ENCODE peak calls at places on chromosomes 6 and 20, in six cellular contexts. One of them, this sample, is unnamed.

GRCh38 chr6:166572370-166573261 is 13.9 kb downstream of the RAMACL start:
- DNase-seq in brain microvascular endothelial cell: peak
- DNase-seq in sciatic nerve: no peak
- DNase-seq in anterior cingulate cortex: no peak
- DNase-seq in T-helper 2 cell: no peak
- DNase-seq in effector CD4-positive, alpha-beta T cell: no peak
- DNase-seq in this sample: peak

GRCh38 chr6:169724554-169725269 is 412 bp upstream of the PHF10 start:
- DNase-seq in brain microvascular endothelial cell: no peak
- DNase-seq in sciatic nerve: peak
- DNase-seq in anterior cingulate cortex: peak
- DNase-seq in T-helper 2 cell: peak
- DNase-seq in effector CD4-positive, alpha-beta T cell: peak
- DNase-seq in this sample: peak

GRCh38 chr20:59805266-59805665 is 128.2 kb downstream of the SYCP2 start:
- DNase-seq in brain microvascular endothelial cell: no peak
- DNase-seq in sciatic nerve: no peak
- DNase-seq in anterior cingulate cortex: no peak
- DNase-seq in T-helper 2 cell: no peak
- DNase-seq in effector CD4-positive, alpha-beta T cell: no peak
- DNase-seq in this sample: no peak

GRCh38 chr6:157143171-157143884 is 180.0 kb downstream of the TMEM242 start:
- DNase-seq in brain microvascular endothelial cell: peak
- DNase-seq in sciatic nerve: no peak
- DNase-seq in anterior cingulate cortex: no peak
- DNase-seq in T-helper 2 cell: peak
- DNase-seq in effector CD4-positive, alpha-beta T cell: no peak
- DNase-seq in this sample: peak

GRCh38 chr20:35866446-35867202 is 87.7 kb downstream of the SCAND1 start:
- DNase-seq in brain microvascular endothelial cell: peak
- DNase-seq in sciatic nerve: no peak
- DNase-seq in anterior cingulate cortex: no peak
- DNase-seq in T-helper 2 cell: no peak
- DNase-seq in effector CD4-positive, alpha-beta T cell: no peak
- DNase-seq in this sample: no peak

GRCh38 chr20:20207291-20207690 is 155.0 kb downstream of the CFAP61 start:
- DNase-seq in brain microvascular endothelial cell: no peak
- DNase-seq in sciatic nerve: no peak
- DNase-seq in anterior cingulate cortex: no peak
- DNase-seq in T-helper 2 cell: no peak
- DNase-seq in effector CD4-positive, alpha-beta T cell: no peak
- DNase-seq in this sample: no peak

GRCh38 chr6:31175961-31176360 is 5.5 kb upstream of the POU5F1 start:
- DNase-seq in brain microvascular endothelial cell: peak
- DNase-seq in sciatic nerve: no peak
- DNase-seq in anterior cingulate cortex: peak
- DNase-seq in T-helper 2 cell: no peak
- DNase-seq in effector CD4-positive, alpha-beta T cell: no peak
- DNase-seq in this sample: peak

GRCh38 chr20:1820137-1821074 is 74.8 kb upstream of the SIRPA start:
- DNase-seq in brain microvascular endothelial cell: peak
- DNase-seq in sciatic nerve: no peak
- DNase-seq in anterior cingulate cortex: no peak
- DNase-seq in T-helper 2 cell: no peak
- DNase-seq in effector CD4-positive, alpha-beta T cell: no peak
- DNase-seq in this sample: peak

GRCh38 chr6:35042041-35042440 is 99.1 kb downstream of the TCP11 start:
- DNase-seq in brain microvascular endothelial cell: no peak
- DNase-seq in sciatic nerve: no peak
- DNase-seq in anterior cingulate cortex: no peak
- DNase-seq in T-helper 2 cell: no peak
- DNase-seq in effector CD4-positive, alpha-beta T cell: no peak
- DNase-seq in this sample: no peak

GRCh38 chr6:51559059-51559458 is 528.4 kb downstream of the PKHD1 start:
- DNase-seq in brain microvascular endothelial cell: no peak
- DNase-seq in sciatic nerve: no peak
- DNase-seq in anterior cingulate cortex: no peak
- DNase-seq in T-helper 2 cell: no peak
- DNase-seq in effector CD4-positive, alpha-beta T cell: no peak
- DNase-seq in this sample: no peak

GRCh38 chr20:50243610-50244351 is 53.2 kb downstream of the CEBPB start:
- DNase-seq in brain microvascular endothelial cell: no peak
- DNase-seq in sciatic nerve: no peak
- DNase-seq in anterior cingulate cortex: no peak
- DNase-seq in T-helper 2 cell: no peak
- DNase-seq in effector CD4-positive, alpha-beta T cell: no peak
- DNase-seq in this sample: no peak

GRCh38 chr20:45946149-45946970 is 11.9 kb downstream of the PCIF1 start:
- DNase-seq in brain microvascular endothelial cell: peak
- DNase-seq in sciatic nerve: no peak
- DNase-seq in anterior cingulate cortex: no peak
- DNase-seq in T-helper 2 cell: peak
- DNase-seq in effector CD4-positive, alpha-beta T cell: no peak
- DNase-seq in this sample: peak

GRCh38 chr6:136669299-136669699 is 119.1 kb upstream of the MAP7 start:
- DNase-seq in brain microvascular endothelial cell: peak
- DNase-seq in sciatic nerve: no peak
- DNase-seq in anterior cingulate cortex: no peak
- DNase-seq in T-helper 2 cell: no peak
- DNase-seq in effector CD4-positive, alpha-beta T cell: no peak
- DNase-seq in this sample: peak

GRCh38 chr6:36210157-36210556 is 13.6 kb downstream of the BRPF3 start:
- DNase-seq in brain microvascular endothelial cell: no peak
- DNase-seq in sciatic nerve: no peak
- DNase-seq in anterior cingulate cortex: no peak
- DNase-seq in T-helper 2 cell: no peak
- DNase-seq in effector CD4-positive, alpha-beta T cell: no peak
- DNase-seq in this sample: no peak

GRCh38 chr20:12970372-12970821 is 38.4 kb upstream of the SPTLC3 start:
- DNase-seq in brain microvascular endothelial cell: peak
- DNase-seq in sciatic nerve: no peak
- DNase-seq in anterior cingulate cortex: no peak
- DNase-seq in T-helper 2 cell: no peak
- DNase-seq in effector CD4-positive, alpha-beta T cell: no peak
- DNase-seq in this sample: peak

GRCh38 chr6:26555505-26556262 is 17.5 kb downstream of the HMGN4 start:
- DNase-seq in brain microvascular endothelial cell: no peak
- DNase-seq in sciatic nerve: no peak
- DNase-seq in anterior cingulate cortex: no peak
- DNase-seq in T-helper 2 cell: no peak
- DNase-seq in effector CD4-positive, alpha-beta T cell: no peak
- DNase-seq in this sample: peak

GRCh38 chr20:62370115-62370806 is 3.1 kb upstream of the LAMA5 start:
- DNase-seq in brain microvascular endothelial cell: no peak
- DNase-seq in sciatic nerve: no peak
- DNase-seq in anterior cingulate cortex: no peak
- DNase-seq in T-helper 2 cell: no peak
- DNase-seq in effector CD4-positive, alpha-beta T cell: no peak
- DNase-seq in this sample: peak

GRCh38 chr6:7047966-7048365 is 59.8 kb upstream of the RREB1 start:
- DNase-seq in brain microvascular endothelial cell: peak
- DNase-seq in sciatic nerve: no peak
- DNase-seq in anterior cingulate cortex: no peak
- DNase-seq in T-helper 2 cell: no peak
- DNase-seq in effector CD4-positive, alpha-beta T cell: no peak
- DNase-seq in this sample: peak

GRCh38 chr6:37208793-37209192 is 38.8 kb downstream of the PIM1 start:
- DNase-seq in brain microvascular endothelial cell: no peak
- DNase-seq in sciatic nerve: no peak
- DNase-seq in anterior cingulate cortex: no peak
- DNase-seq in T-helper 2 cell: no peak
- DNase-seq in effector CD4-positive, alpha-beta T cell: no peak
- DNase-seq in this sample: no peak

GRCh38 chr6:36487698-36488097 is 44.9 kb downstream of the KCTD20 start:
- DNase-seq in brain microvascular endothelial cell: no peak
- DNase-seq in sciatic nerve: no peak
- DNase-seq in anterior cingulate cortex: no peak
- DNase-seq in T-helper 2 cell: no peak
- DNase-seq in effector CD4-positive, alpha-beta T cell: no peak
- DNase-seq in this sample: no peak

GRCh38 chr6:81105998-81106397 is 646.5 kb downstream of the TENT5A start:
- DNase-seq in brain microvascular endothelial cell: no peak
- DNase-seq in sciatic nerve: no peak
- DNase-seq in anterior cingulate cortex: no peak
- DNase-seq in T-helper 2 cell: no peak
- DNase-seq in effector CD4-positive, alpha-beta T cell: no peak
- DNase-seq in this sample: peak

GRCh38 chr20:47557791-47558190 is 56.1 kb downstream of the NCOA3 start:
- DNase-seq in brain microvascular endothelial cell: no peak
- DNase-seq in sciatic nerve: no peak
- DNase-seq in anterior cingulate cortex: no peak
- DNase-seq in T-helper 2 cell: no peak
- DNase-seq in effector CD4-positive, alpha-beta T cell: no peak
- DNase-seq in this sample: no peak

GRCh38 chr6:144712541-144712940 is 427.4 kb downstream of the UTRN start:
- DNase-seq in brain microvascular endothelial cell: no peak
- DNase-seq in sciatic nerve: no peak
- DNase-seq in anterior cingulate cortex: no peak
- DNase-seq in T-helper 2 cell: no peak
- DNase-seq in effector CD4-positive, alpha-beta T cell: no peak
- DNase-seq in this sample: peak

GRCh38 chr6:37029249-37029959 is 23.9 kb downstream of the FGD2 start:
- DNase-seq in brain microvascular endothelial cell: peak
- DNase-seq in sciatic nerve: peak
- DNase-seq in anterior cingulate cortex: no peak
- DNase-seq in T-helper 2 cell: no peak
- DNase-seq in effector CD4-positive, alpha-beta T cell: no peak
- DNase-seq in this sample: peak

GRCh38 chr6:107698146-107698545 is 126.0 kb downstream of the SCML4 start:
- DNase-seq in brain microvascular endothelial cell: peak
- DNase-seq in sciatic nerve: no peak
- DNase-seq in anterior cingulate cortex: no peak
- DNase-seq in T-helper 2 cell: no peak
- DNase-seq in effector CD4-positive, alpha-beta T cell: no peak
- DNase-seq in this sample: peak

GRCh38 chr6:106788761-106789160 is 159.4 kb downstream of the QRSL1 start:
- DNase-seq in brain microvascular endothelial cell: no peak
- DNase-seq in sciatic nerve: no peak
- DNase-seq in anterior cingulate cortex: no peak
- DNase-seq in T-helper 2 cell: no peak
- DNase-seq in effector CD4-positive, alpha-beta T cell: no peak
- DNase-seq in this sample: no peak

GRCh38 chr6:12324096-12324495 is 33.9 kb downstream of the EDN1 start:
- DNase-seq in brain microvascular endothelial cell: peak
- DNase-seq in sciatic nerve: no peak
- DNase-seq in anterior cingulate cortex: no peak
- DNase-seq in T-helper 2 cell: no peak
- DNase-seq in effector CD4-positive, alpha-beta T cell: no peak
- DNase-seq in this sample: peak

GRCh38 chr6:158219229-158219628 is 51.1 kb downstream of the GTF2H5 start:
- DNase-seq in brain microvascular endothelial cell: peak
- DNase-seq in sciatic nerve: no peak
- DNase-seq in anterior cingulate cortex: no peak
- DNase-seq in T-helper 2 cell: no peak
- DNase-seq in effector CD4-positive, alpha-beta T cell: no peak
- DNase-seq in this sample: peak

GRCh38 chr20:18585134-18585533 is 2.7 kb upstream of the DTD1 start:
- DNase-seq in brain microvascular endothelial cell: peak
- DNase-seq in sciatic nerve: no peak
- DNase-seq in anterior cingulate cortex: no peak
- DNase-seq in T-helper 2 cell: no peak
- DNase-seq in effector CD4-positive, alpha-beta T cell: no peak
- DNase-seq in this sample: peak

GRCh38 chr20:10708342-10709185 is 34.8 kb upstream of the JAG1 start:
- DNase-seq in brain microvascular endothelial cell: peak
- DNase-seq in sciatic nerve: no peak
- DNase-seq in anterior cingulate cortex: no peak
- DNase-seq in T-helper 2 cell: no peak
- DNase-seq in effector CD4-positive, alpha-beta T cell: no peak
- DNase-seq in this sample: peak

GRCh38 chr6:168138436-168138835 is 59.4 kb upstream of the FRMD1 start:
- DNase-seq in brain microvascular endothelial cell: no peak
- DNase-seq in sciatic nerve: no peak
- DNase-seq in anterior cingulate cortex: no peak
- DNase-seq in T-helper 2 cell: no peak
- DNase-seq in effector CD4-positive, alpha-beta T cell: no peak
- DNase-seq in this sample: no peak

GRCh38 chr6:73564578-73565345 is 43.9 kb upstream of the EEF1A1 start:
- DNase-seq in brain microvascular endothelial cell: no peak
- DNase-seq in sciatic nerve: no peak
- DNase-seq in anterior cingulate cortex: no peak
- DNase-seq in T-helper 2 cell: no peak
- DNase-seq in effector CD4-positive, alpha-beta T cell: no peak
- DNase-seq in this sample: no peak

GRCh38 chr6:25057121-25057520 is 121.4 kb upstream of the RIPOR2 start:
- DNase-seq in brain microvascular endothelial cell: no peak
- DNase-seq in sciatic nerve: no peak
- DNase-seq in anterior cingulate cortex: no peak
- DNase-seq in T-helper 2 cell: no peak
- DNase-seq in effector CD4-positive, alpha-beta T cell: no peak
- DNase-seq in this sample: no peak

GRCh38 chr20:49717693-49718092 is 4.0 kb upstream of the B4GALT5 start:
- DNase-seq in brain microvascular endothelial cell: no peak
- DNase-seq in sciatic nerve: no peak
- DNase-seq in anterior cingulate cortex: no peak
- DNase-seq in T-helper 2 cell: no peak
- DNase-seq in effector CD4-positive, alpha-beta T cell: no peak
- DNase-seq in this sample: no peak